ENCODE peak calls at places on chromosomes 6 and 20, in four cellular contexts. T is transverse colon, R is lower leg skin, V is adrenal gland. J is an unnamed sample.

GRCh38 chr20:11333634-11334033 is 584.1 kb upstream of the BTBD3 start:
- DNase-seq in V (no peak), R (no peak), T (no peak), J (no peak)

GRCh38 chr6:81241717-81242116 is 510.8 kb downstream of the TENT5A start:
- DNase-seq in T (no peak), V (no peak), R (no peak), J (peak; percentile 4)

GRCh38 chr6:168089186-168090063 is 10.4 kb upstream of the FRMD1 start:
- DNase-seq in V (no peak), R (no peak), T (no peak), J (no peak)

GRCh38 chr6:74277749-74278148 is 581.7 kb downstream of the CD109 start:
- DNase-seq in R (no peak), V (no peak), T (no peak), J (no peak)

GRCh38 chr20:38842017-38842416 is 36.5 kb downstream of the PPP1R16B start:
- DNase-seq in V (no peak), R (no peak), T (no peak), J (no peak)

GRCh38 chr6:31736768-31737314 is 511 bp upstream of the CLIC1 start:
- DNase-seq in T (peak; percentile 26), R (no peak), V (no peak), J (no peak)

GRCh38 chr20:32362924-32363364 is 4.8 kb downstream of the ASXL1 start:
- DNase-seq in T (no peak), R (no peak), V (no peak), J (no peak)

GRCh38 chr6:156803353-156803752 is 26.2 kb downstream of the ARID1B start:
- DNase-seq in R (no peak), V (no peak), T (no peak), J (no peak)

GRCh38 chr6:158571826-158572652 is 12.1 kb downstream of the TMEM181 start:
- DNase-seq in V (peak; percentile 45), R (peak; percentile 80), T (peak; percentile 87), J (no peak)

GRCh38 chr6:82711105-82711829 is 347.6 kb downstream of the TPBG start:
- DNase-seq in V (no peak), T (no peak), R (no peak), J (no peak)

GRCh38 chr20:41003143-41003932 is 25.3 kb upstream of the TOP1 start:
- DNase-seq in R (peak; percentile 93), V (peak; percentile 82), T (peak; percentile 77), J (peak; percentile 63)

GRCh38 chr20:44137210-44137781 is 49.7 kb downstream of the JPH2 start:
- DNase-seq in V (peak; percentile 48), R (no peak), T (peak; percentile 41), J (no peak)

GRCh38 chr6:44649365-44650025 is 262.0 kb downstream of the CDC5L start:
- DNase-seq in T (no peak), R (no peak), V (no peak), J (no peak)

DNA sequence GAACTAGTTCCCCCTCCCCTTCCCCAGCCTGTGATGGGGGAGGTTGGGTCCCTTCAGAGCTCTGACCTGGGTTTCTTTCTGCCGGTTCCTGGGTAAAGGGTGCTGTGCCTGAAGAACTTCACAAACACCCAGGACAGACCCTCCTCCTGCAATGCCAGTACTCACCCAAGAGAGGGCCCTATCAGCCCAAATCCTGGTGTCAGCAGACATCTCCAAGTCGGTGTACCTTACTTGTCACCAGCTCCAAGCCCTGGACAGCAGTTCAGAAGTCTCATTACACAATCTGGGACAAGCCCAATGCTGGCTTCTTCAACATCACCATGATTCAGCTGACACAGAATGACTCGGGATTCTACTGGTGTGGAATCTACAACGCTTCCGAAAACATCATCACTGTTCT is 467 bp downstream of the TREML4 start:
- DNase-seq in T (no peak), R (no peak), V (no peak), J (no peak)
- TF ChIP-seq POLR2A in T (no peak), R (no peak), V (no peak), J (no peak)

DNA sequence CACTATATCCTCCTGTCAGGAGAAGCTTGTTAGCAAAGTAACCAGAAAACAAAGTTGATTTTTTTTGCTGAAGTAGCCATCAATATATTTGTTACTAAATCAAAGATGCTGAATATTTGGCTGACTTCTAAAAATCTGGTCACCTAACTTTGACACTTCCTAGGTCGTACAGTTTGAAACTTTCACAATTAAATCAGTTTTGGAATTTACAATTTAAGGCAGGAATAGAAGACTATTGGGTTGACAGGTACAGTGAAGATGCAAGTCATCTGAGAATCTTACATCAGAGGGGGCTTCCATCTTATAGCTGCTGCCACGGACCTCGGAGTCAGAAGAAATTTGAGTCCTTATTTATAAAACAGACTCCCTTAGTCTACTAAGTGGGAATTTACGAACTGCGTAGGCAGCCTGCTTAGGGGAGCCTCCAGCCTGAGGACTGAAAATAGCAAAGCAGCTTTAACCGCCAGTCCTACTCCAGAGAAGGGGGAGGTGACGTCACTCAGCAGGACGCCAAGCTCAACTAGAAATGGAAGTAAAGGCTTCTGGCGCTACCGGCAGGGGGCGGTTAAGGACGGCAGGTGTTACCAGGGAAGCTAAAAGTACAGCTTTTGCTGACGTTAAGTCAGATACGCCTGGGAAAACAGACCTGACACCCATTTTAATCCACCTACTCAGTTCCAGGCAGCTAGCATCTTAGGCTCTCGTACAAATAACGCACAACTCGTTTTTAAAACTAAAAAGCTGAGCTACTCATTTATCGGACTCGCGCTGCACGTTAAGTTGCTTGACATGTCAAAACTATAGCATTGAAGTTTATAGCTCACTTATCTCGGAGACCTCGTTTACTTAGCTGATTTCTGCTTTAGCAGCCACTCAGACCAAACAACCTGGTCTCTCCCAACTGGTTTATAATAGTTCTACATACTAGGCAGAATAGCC is 61.1 kb upstream of the HFE start:
- DNase-seq in T (peak; percentile 98), R (peak; percentile 98), V (peak; percentile 98), J (no peak)
- TF ChIP-seq POLR2A in T (no peak), R (no peak), V (peak; percentile 27), J (peak; percentile 76)

DNA sequence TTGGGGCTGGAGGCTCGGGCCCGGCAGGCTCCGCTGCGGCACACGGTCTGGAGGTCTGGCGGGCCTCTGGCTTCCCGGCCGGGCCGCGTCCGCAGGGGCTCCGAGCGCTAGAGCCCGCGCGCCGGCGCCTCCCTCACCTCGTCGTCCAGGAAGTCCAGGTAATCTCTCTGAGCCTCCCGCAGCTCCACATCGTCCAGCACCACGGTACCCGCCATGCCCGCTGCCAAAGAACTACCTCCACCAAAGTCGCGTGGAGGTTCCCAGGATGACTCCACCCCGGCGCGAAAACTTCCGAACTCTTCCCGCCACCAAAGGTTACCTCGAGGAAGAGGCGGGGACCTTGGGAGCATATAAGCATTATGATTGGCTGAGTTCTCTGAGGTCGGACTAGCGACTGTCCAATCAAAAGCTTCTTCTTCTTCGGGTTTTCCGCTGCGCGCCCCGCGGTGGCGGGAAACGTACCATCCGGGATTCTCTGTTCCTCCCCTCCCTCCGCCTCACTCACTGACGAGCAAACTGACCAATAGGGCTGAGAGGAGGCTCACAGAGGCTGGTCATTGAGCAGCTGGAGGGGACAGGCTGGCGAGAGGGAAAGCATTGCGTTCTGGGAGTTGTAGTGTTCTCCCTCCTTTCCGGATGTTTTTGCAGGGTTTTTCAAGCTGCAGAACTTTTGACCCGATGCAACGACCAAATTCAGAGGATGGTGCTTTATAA is at the start of gene MCM3:
- DNase-seq in R (peak; percentile 99), T (peak; percentile 98), V (peak; percentile 99), J (peak; percentile 91)
- TF ChIP-seq POLR2A in R (no peak), T (peak; percentile 29), V (no peak), J (peak; percentile 73)

DNA sequence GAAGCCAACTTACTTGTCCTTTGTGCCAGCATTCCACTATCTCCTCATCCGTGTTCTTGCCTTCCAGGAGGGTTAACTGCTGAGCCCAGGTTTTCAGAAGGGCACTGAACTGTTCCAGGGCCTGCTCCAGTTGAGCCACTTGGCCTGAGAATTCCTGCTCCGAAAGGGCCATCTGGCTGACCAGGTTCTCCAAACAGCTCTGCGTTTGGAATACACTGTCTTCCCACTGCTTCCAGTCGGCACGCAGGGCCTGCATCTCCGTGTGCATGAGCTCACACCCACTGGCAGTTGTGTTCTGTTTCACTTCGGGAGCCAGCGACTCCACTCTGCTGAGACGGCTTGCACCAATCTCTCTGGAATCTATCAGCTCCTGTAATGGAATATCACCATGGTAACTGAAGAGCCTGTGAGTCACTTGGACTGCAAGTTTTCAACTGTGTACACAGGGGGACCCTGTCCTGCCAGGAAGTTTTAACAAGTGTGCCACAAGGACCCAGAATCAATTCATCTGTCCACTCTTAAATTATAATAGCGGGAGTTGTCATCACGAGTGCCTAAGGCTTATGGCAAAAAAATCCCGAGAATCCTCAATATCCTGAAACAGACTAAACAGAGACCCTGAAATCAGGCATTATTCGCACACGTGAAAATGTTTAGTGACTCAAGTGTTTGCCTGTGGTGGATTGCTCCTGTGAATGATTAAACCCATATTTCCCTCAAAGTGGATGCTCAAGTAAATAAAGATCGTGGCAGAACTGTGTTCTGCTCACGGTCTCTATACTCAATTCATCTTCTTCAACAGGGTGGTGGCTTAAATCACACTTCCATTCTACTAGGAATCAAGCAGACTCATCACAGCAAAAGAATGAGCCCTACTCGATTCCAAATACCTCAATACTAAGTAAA is 255.9 kb downstream of the SYNE1 start:
- DNase-seq in V (peak; percentile 87), T (peak; percentile 53), R (peak; percentile 91), J (peak; percentile 7)
- TF ChIP-seq POLR2A in V (peak; percentile 62), T (peak; percentile 76), R (no peak), J (peak; percentile 47)

GRCh38 chr6:2877960-2878359 is 25.1 kb downstream of the SERPINB9 start:
- DNase-seq in V (no peak), T (no peak), R (no peak), J (no peak)
- TF ChIP-seq POLR2A in V (no peak), T (no peak), R (no peak), J (no peak)

GRCh38 chr6:33211666-33212422 is 3.5 kb downstream of the RING1 start:
- DNase-seq in T (no peak), R (peak; percentile 78), V (no peak), J (no peak)
- TF ChIP-seq POLR2A in T (no peak), R (no peak), V (no peak), J (no peak)

J was measured in H54.